ENCODE peak calls at places on chromosomes 7 and 10, in eight cellular contexts. B is left ventricle myocardium inferior, C is cardiac muscle cell, A is MM.1S, E is pancreas, M is tibial artery, V is heart right ventricle, Q is PC-9. S is an unnamed sample.
A peak's percentile ranks its signal among the peaks of the same experiment; 100 is the strongest.

GRCh38 chr10:63005246-63005645 is 127.9 kb upstream of the NRBF2 start:
- DNase-seq in B (no peak), C (no peak), A (no peak), E (no peak), M (no peak), V (no peak), Q (no peak), S (no peak)

GRCh38 chr7:90595801-90596683 is at the start of gene CDK14:
- DNase-seq in B (peak; percentile 88), C (peak; percentile 87), A (peak; percentile 73), E (peak; percentile 78), M (peak; percentile 86), V (peak; percentile 81), Q (peak; percentile 79), S (peak; percentile 95)

GRCh38 chr10:110410329-110411046 is 87.2 kb upstream of the DUSP5 start:
- DNase-seq in B (no peak), C (no peak), A (no peak), E (peak; percentile 52), M (no peak), V (no peak), Q (peak; percentile 89), S (peak; percentile 91)

GRCh38 chr10:43126759-43127424 is 11.4 kb upstream of the CSGALNACT2 start:
- DNase-seq in B (no peak), C (no peak), A (no peak), E (no peak), M (no peak), V (no peak), Q (no peak), S (no peak)

GRCh38 chr7:173120-173918 is 19.1 kb upstream of the FAM20C start:
- DNase-seq in B (no peak), C (no peak), A (no peak), E (no peak), M (no peak), V (no peak), Q (no peak), S (no peak)

GRCh38 chr7:138074121-138074520 is 2.1 kb upstream of the AKR1D1 start:
- DNase-seq in B (no peak), C (no peak), A (no peak), E (no peak), M (no peak), V (no peak), Q (no peak), S (no peak)

GRCh38 chr7:43175525-43176200 is 63.2 kb downstream of the HECW1 start:
- DNase-seq in B (no peak), C (no peak), A (no peak), E (no peak), M (no peak), V (no peak), Q (no peak), S (no peak)

GRCh38 chr7:94022550-94022949 is 18.4 kb upstream of the BET1 start:
- DNase-seq in B (no peak), C (no peak), A (no peak), E (no peak), M (no peak), V (no peak), Q (no peak), S (no peak)

GRCh38 chr7:12475362-12476063 is 71.8 kb upstream of the VWDE start:
- DNase-seq in B (no peak), C (peak; percentile 70), A (no peak), E (no peak), M (no peak), V (no peak), Q (no peak), S (no peak)

GRCh38 chr7:38451840-38452239 is 178.4 kb upstream of the TARP start:
- DNase-seq in B (no peak), C (peak; percentile 26), A (peak; percentile 39), E (no peak), M (no peak), V (no peak), Q (no peak), S (no peak)

GRCh38 chr7:116673504-116673865 is 1.5 kb downstream of the MET start:
- DNase-seq in B (no peak), C (no peak), A (no peak), E (no peak), M (no peak), V (no peak), Q (no peak), S (no peak)

GRCh38 chr10:35640474-35640873 is 1.6 kb downstream of the FZD8 start:
- DNase-seq in B (peak; percentile 69), C (peak; percentile 87), A (peak; percentile 69), E (peak; percentile 70), M (peak; percentile 80), V (peak; percentile 50), Q (no peak), S (peak; percentile 74)

GRCh38 chr7:27099224-27099838 is 3.2 kb downstream of the HOXA2 start:
- DNase-seq in B (no peak), C (no peak), A (no peak), E (no peak), M (no peak), V (no peak), Q (no peak), S (no peak)

GRCh38 chr10:92740762-92741161 is 51.0 kb downstream of the HHEX start:
- DNase-seq in B (no peak), C (no peak), A (no peak), E (no peak), M (no peak), V (no peak), Q (no peak), S (no peak)

GRCh38 chr10:127117125-127117524 is 79.3 kb downstream of the INSYN2A start:
- DNase-seq in B (peak; percentile 59), C (peak; percentile 82), A (peak; percentile 33), E (peak; percentile 38), M (no peak), V (peak; percentile 57), Q (peak; percentile 25), S (peak; percentile 83)

GRCh38 chr7:22361320-22361719 is 4.4 kb upstream of the RAPGEF5 start:
- DNase-seq in B (no peak), C (no peak), A (no peak), E (no peak), M (no peak), V (no peak), Q (no peak), S (no peak)

GRCh38 chr7:133364959-133365680 is 112.2 kb downstream of the EXOC4 start:
- DNase-seq in B (no peak), C (no peak), A (no peak), E (no peak), M (no peak), V (no peak), Q (no peak), S (no peak)

GRCh38 chr10:115141254-115141653 is 48.1 kb downstream of the ATRNL1 start:
- DNase-seq in B (no peak), C (peak; percentile 8), A (peak; percentile 25), E (no peak), M (no peak), V (no peak), Q (no peak), S (no peak)

GRCh38 chr7:636396-636795 is 90.1 kb upstream of the DNAAF5 start:
- DNase-seq in B (no peak), C (peak; percentile 7), A (no peak), E (peak; percentile 50), M (peak; percentile 78), V (peak; percentile 26), Q (no peak), S (peak; percentile 84)

GRCh38 chr10:10010397-10010796 is 1007.3 kb upstream of the CELF2 start:
- DNase-seq in B (no peak), C (no peak), A (no peak), E (no peak), M (no peak), V (no peak), Q (no peak), S (no peak)

GRCh38 chr7:88344956-88345832 is 38.5 kb upstream of the STEAP4 start:
- DNase-seq in B (peak; percentile 57), C (peak; percentile 72), A (no peak), E (peak; percentile 50), M (no peak), V (peak; percentile 30), Q (no peak), S (peak; percentile 47)

GRCh38 chr7:130383187-130383980 is 3.1 kb downstream of the CPA1 start:
- DNase-seq in B (no peak), C (no peak), A (no peak), E (peak; percentile 55), M (no peak), V (no peak), Q (no peak), S (no peak)

GRCh38 chr10:118958559-118958958 is 71.0 kb upstream of the NANOS1 start:
- DNase-seq in B (no peak), C (no peak), A (no peak), E (no peak), M (no peak), V (no peak), Q (no peak), S (no peak)
- H3K4me1 ChIP-seq in B (peaks cover 49% of the 10 kb centered on the region), C (no peaks in the 10 kb centered on the region), A (peaks cover 19% of the 10 kb centered on the region), E (no peaks in the 10 kb centered on the region), M (peaks cover 21% of the 10 kb centered on the region), V (peaks cover 23% of the 10 kb centered on the region), Q (peaks cover 49% of the 10 kb centered on the region), S (peaks cover 3% of the 10 kb centered on the region)

DNA sequence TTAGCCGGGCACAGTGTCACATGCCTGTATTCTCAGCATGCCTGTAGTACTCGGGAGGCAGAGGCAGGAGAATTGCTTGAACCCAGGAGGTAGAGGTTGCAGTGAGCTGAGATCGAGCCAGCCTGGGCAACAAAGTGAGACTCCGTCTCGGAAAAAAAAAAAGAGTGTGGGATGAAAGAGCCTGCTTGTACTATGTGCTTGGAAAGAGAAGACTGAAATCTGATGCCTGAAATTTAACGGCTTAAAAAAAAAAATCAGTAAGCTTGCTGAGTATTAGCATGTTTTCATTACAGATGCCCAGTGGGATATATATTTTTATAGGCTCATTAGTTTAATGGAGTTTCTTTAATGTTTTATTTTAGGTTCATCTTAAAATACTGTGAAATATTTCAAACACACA is 4.2 kb downstream of the NT5C2 start:
- DNase-seq in B (no peak), C (no peak), A (no peak), E (no peak), M (no peak), V (no peak), Q (no peak), S (no peak)
- H3K4me1 ChIP-seq in B (peaks cover 97% of the 10 kb centered on the region), C (peaks cover 14% of the 10 kb centered on the region), A (peaks cover 13% of the 10 kb centered on the region), E (peaks cover 29% of the 10 kb centered on the region), M (peaks cover 34% of the 10 kb centered on the region), V (peaks cover 44% of the 10 kb centered on the region), Q (peaks cover 61% of the 10 kb centered on the region), S (peaks cover 2% of the 10 kb centered on the region)

GRCh38 chr10:101229275-101230184 is at the start of gene LBX1:
- DNase-seq in B (no peak), C (no peak), A (no peak), E (no peak), M (no peak), V (no peak), Q (no peak), S (no peak)
- H3K4me1 ChIP-seq in B (peaks cover 60% of the 10 kb centered on the region), C (peaks cover 14% of the 10 kb centered on the region), A (no peaks in the 10 kb centered on the region), E (peaks cover 4% of the 10 kb centered on the region), M (peaks cover 51% of the 10 kb centered on the region), V (peaks cover 46% of the 10 kb centered on the region), Q (no peaks in the 10 kb centered on the region), S (no peaks in the 10 kb centered on the region)

DNA sequence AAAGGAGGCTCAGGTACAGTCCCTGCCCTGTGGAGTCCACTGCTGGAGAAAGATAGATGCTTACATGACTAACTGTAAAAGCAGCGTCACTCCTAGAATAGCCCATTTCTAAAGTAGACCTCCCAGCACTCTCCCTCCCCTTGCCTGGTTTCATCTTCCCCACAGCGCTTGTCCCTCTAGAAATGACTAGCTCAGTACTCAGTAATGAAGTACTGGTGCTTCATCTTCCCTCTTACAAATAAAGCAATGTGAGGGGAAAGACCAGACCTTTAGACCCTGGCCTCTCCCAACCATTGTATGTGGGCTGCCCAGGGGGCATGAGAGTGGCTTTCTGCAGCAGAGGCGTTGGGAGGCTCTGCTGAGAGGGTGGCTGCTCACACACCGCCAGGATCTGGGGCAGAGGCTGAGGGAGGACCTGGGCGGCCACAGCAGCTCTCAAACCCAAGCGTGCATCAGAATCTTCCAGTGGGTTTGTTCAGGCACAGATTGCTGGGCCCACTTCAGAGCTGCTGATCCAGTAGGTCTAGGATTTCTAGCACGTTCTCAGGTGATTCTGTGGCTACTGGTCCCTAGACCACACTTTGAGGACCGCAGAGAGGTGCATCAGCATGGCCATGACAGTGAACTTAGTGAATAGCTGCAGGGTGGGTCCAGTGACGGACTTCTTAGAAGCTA is 110.3 kb upstream of the ANLN start:
- DNase-seq in B (no peak), C (no peak), A (no peak), E (no peak), M (peak; percentile 56), V (no peak), Q (no peak), S (no peak)
- H3K4me1 ChIP-seq in B (peaks cover 81% of the 10 kb centered on the region), C (peaks cover 15% of the 10 kb centered on the region), A (no peaks in the 10 kb centered on the region), E (peaks cover 12% of the 10 kb centered on the region), M (peaks cover 39% of the 10 kb centered on the region), V (peaks cover 27% of the 10 kb centered on the region), Q (peaks cover 58% of the 10 kb centered on the region), S (peaks cover 17% of the 10 kb centered on the region)

S was measured in aorta.